ENCODE peak calls at places on chromosomes 6 and 20, in four cellular contexts. G, E, F and X are unnamed samples.

GRCh38 chr6:160355001-160355400 is 6.8 kb downstream of the SLC22A3 start:
- DNase-seq in G (no peak), E (peak; percentile 78), F (no peak), X (no peak)

GRCh38 chr6:168686339-168686738 is 245.4 kb downstream of the SMOC2 start:
- DNase-seq in G (no peak), E (no peak), F (no peak), X (no peak)

GRCh38 chr6:35044771-35045275 is 96.3 kb downstream of the TCP11 start:
- DNase-seq in G (no peak), E (peak; percentile 33), F (no peak), X (no peak)

GRCh38 chr6:133837801-133838349 is 51.0 kb upstream of the TCF21 start:
- DNase-seq in G (no peak), E (peak; percentile 77), F (peak; percentile 68), X (no peak)

GRCh38 chr6:125951323-125951722 is 5.2 kb upstream of the HINT3 start:
- DNase-seq in G (no peak), E (no peak), F (no peak), X (no peak)

GRCh38 chr6:126716012-126716411 is 376.1 kb downstream of the CENPW start:
- DNase-seq in G (no peak), E (no peak), F (no peak), X (peak; percentile 37)

GRCh38 chr6:44298055-44298803 is 14.9 kb downstream of the AARS2 start:
- DNase-seq in G (no peak), E (no peak), F (no peak), X (no peak)

GRCh38 chr20:49045440-49046086 is 549 bp upstream of the CSE1L start:
- DNase-seq in G (no peak), E (no peak), F (no peak), X (no peak)

GRCh38 chr6:42915737-42916136 is at the start of gene PTCRA:
- DNase-seq in G (no peak), E (no peak), F (no peak), X (no peak)

GRCh38 chr6:4113623-4114022 is 21.8 kb downstream of the ECI2 start:
- DNase-seq in G (no peak), E (no peak), F (no peak), X (no peak)

GRCh38 chr20:22723659-22724058 is 139.3 kb upstream of the FOXA2 start:
- DNase-seq in G (no peak), E (peak; percentile 35), F (no peak), X (no peak)
- TF ChIP-seq CTCF in G (no peak), E (peak; percentile 16), F (no peak), X (no peak)

DNA sequence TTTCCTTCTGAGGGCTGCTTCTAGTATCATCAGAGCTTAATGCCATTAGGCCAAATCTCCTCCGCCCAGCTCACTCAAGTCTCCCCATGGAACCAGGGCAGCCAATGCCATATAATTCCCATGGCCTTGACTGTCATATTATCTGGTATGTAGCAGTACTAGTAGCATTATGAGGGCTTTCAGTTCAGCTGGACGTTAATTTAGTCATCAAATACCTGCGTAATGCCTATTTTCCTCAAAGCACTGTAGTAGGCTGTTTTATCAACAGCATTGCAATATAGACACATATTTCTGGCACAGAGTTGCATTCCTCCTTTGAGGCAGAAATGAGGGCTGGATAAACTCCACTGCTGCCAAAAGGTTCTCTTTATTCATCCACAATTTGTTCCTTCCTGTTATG is 1.7 kb downstream of the KCTD20 start:
- DNase-seq in G (no peak), E (no peak), F (no peak), X (no peak)
- H3K4me3 ChIP-seq in G (peak overlapping the region; percentile 95), E (peak overlapping the region; percentile 97), F (peak overlapping the region; percentile 76), X (peak overlapping the region; percentile 96)

DNA sequence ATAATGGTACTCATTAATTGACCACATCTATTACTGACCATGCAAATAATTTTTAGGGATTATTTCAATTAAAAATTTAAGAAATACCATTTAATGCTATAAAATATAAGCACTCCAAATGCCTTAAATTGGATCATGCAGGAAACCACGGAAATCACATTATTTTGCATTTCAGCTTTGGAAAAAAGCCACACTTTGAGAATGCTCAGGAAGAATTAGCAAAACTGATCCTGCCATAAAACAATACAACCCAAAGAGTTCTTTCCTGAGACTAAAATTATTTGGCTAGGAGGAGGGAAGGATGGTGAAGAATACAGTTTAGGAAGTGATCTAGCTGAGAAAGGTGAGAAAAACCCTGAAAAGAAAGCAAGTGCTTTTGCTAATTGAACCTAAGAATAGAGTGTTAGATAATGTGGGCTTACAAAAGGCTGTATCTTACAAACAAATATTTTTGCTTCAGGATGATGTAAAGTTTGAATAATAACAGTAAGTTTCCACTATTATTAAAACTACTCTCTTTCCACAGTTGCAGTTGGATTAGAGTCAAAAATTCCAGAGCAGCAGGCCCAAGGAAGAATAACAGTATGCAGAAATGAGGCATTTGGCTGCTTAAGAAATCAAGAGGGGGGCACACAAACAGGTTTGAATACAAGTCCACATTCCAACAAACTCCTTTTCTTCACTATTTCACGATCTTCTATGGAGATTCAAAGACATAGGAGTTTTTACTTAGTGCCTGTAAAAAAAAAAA is 565.4 kb downstream of the RFPL4B start:
- DNase-seq in G (no peak), E (no peak), F (no peak), X (peak; percentile 18)
- H3K27me3 ChIP-seq in G (no peaks in the 10 kb centered on the region), E (no peaks in the 10 kb centered on the region), F (no peaks in the 10 kb centered on the region), X (no peaks in the 10 kb centered on the region)

GRCh38 chr20:57652865-57653545 is 32.8 kb upstream of the ZBP1 start:
- DNase-seq in G (no peak), E (no peak), F (no peak), X (no peak)
- TF ChIP-seq CTCF in G (no peak), E (peak; percentile 19), F (no peak), X (no peak)